ENCODE peak calls at places on chromosomes 11 and 22, in five cellular contexts. R is left lung, J is MCF 10A, Q is AG08395, F is HTR-8/SVneo. S is an unnamed sample.

GRCh38 chr11:134579709-134580634 is 167.9 kb upstream of the B3GAT1 start:
- DNase-seq in R (no peak), J (no peak), Q (no peak), F (no peak), S (no peak)

GRCh38 chr22:40607506-40607905 is 29.0 kb downstream of the MRTFA start:
- DNase-seq in R (no peak), J (no peak), Q (no peak), F (no peak), S (no peak)

GRCh38 chr11:23585700-23586099 is 725.4 kb upstream of the CCDC179 start:
- DNase-seq in R (no peak), J (no peak), Q (no peak), F (no peak), S (peak)

GRCh38 chr11:120929664-120930154 is 94.2 kb upstream of the TBCEL start:
- DNase-seq in R (no peak), J (peak), Q (peak), F (peak), S (peak)

GRCh38 chr22:47100019-47100418 is 337.6 kb downstream of the TBC1D22A start:
- DNase-seq in R (no peak), J (no peak), Q (no peak), F (no peak), S (no peak)

GRCh38 chr11:61293869-61294716 is 1.0 kb downstream of the VWCE start:
- DNase-seq in R (peak), J (no peak), Q (peak), F (peak), S (no peak)

GRCh38 chr22:23849009-23850006 is 8.4 kb upstream of the SLC2A11 start:
- DNase-seq in R (peak), J (peak), Q (peak), F (peak), S (peak)

GRCh38 chr22:48890693-48891554 is 936.7 kb downstream of the BRD1 start:
- DNase-seq in R (peak), J (no peak), Q (no peak), F (no peak), S (no peak)

GRCh38 chr11:120058931-120059330 is 79.0 kb downstream of the TRIM29 start:
- DNase-seq in R (no peak), J (no peak), Q (no peak), F (no peak), S (no peak)

GRCh38 chr11:119318240-119319135 is 1.6 kb upstream of the MCAM start:
- DNase-seq in R (no peak), J (peak), Q (peak), F (peak), S (no peak)

GRCh38 chr11:126104420-126104819 is 41.8 kb upstream of the CDON start:
- DNase-seq in R (no peak), J (no peak), Q (no peak), F (no peak), S (no peak)

GRCh38 chr11:78691215-78691614 is 116.6 kb upstream of the NARS2 start:
- DNase-seq in R (no peak), J (peak), Q (no peak), F (no peak), S (no peak)

GRCh38 chr11:118088531-118088930 is 1.8 kb upstream of the SMIM35 start:
- DNase-seq in R (no peak), J (peak), Q (no peak), F (no peak), S (no peak)

GRCh38 chr11:120196857-120197253 is 14.0 kb upstream of the OAF start:
- DNase-seq in R (no peak), J (no peak), Q (no peak), F (no peak), S (no peak)

GRCh38 chr11:65127473-65128181 is 5.5 kb downstream of the MRPL49 start:
- DNase-seq in R (no peak), J (no peak), Q (no peak), F (no peak), S (no peak)

GRCh38 chr22:27045103-27045940 is 387.9 kb downstream of the MIAT start:
- DNase-seq in R (no peak), J (peak), Q (peak), F (peak), S (peak)

GRCh38 chr22:48960981-48961655 is 866.6 kb downstream of the BRD1 start:
- DNase-seq in R (peak), J (no peak), Q (no peak), F (no peak), S (no peak)

GRCh38 chr11:16410479-16410878 is 54.1 kb upstream of the SOX6 start:
- DNase-seq in R (no peak), J (no peak), Q (no peak), F (no peak), S (no peak)

GRCh38 chr11:85772700-85773099 is 38.2 kb downstream of the SYTL2 start:
- DNase-seq in R (no peak), J (no peak), Q (peak), F (no peak), S (no peak)

GRCh38 chr11:120471131-120471530 is 40.4 kb upstream of the GRIK4 start:
- DNase-seq in R (no peak), J (no peak), Q (peak), F (no peak), S (no peak)

GRCh38 chr11:96112192-96113099 is 188.5 kb upstream of the MTMR2 start:
- DNase-seq in R (peak), J (no peak), Q (no peak), F (no peak), S (no peak)

GRCh38 chr22:22933807-22934542 is 46.4 kb downstream of the IGLL5 start:
- DNase-seq in R (peak), J (no peak), Q (no peak), F (no peak), S (no peak)

GRCh38 chr11:81963018-81963417 is 770.6 kb downstream of the FAM181B start:
- DNase-seq in R (no peak), J (peak), Q (no peak), F (no peak), S (no peak)

GRCh38 chr22:24809331-24809730 is 3.3 kb downstream of the SGSM1 start:
- DNase-seq in R (no peak), J (no peak), Q (no peak), F (no peak), S (no peak)

GRCh38 chr11:87879118-87879517 is 296.1 kb downstream of the RAB38 start:
- DNase-seq in R (no peak), J (peak), Q (peak), F (no peak), S (no peak)

GRCh38 chr11:132125855-132126841 is 755.7 kb downstream of the NTM start:
- DNase-seq in R (no peak), J (no peak), Q (peak), F (no peak), S (no peak)

GRCh38 chr22:49838771-49839717 is 11.4 kb upstream of the BRD1 start:
- DNase-seq in R (peak), J (no peak), Q (no peak), F (no peak), S (no peak)

GRCh38 chr11:103322861-103323260 is 213.6 kb downstream of the DYNC2H1 start:
- DNase-seq in R (no peak), J (no peak), Q (no peak), F (no peak), S (no peak)

GRCh38 chr11:30917859-30918478 is 331.8 kb upstream of the MPPED2 start:
- DNase-seq in R (no peak), J (peak), Q (peak), F (peak), S (peak)

GRCh38 chr11:35588627-35589026 is 29.6 kb upstream of the FJX1 start:
- DNase-seq in R (no peak), J (peak), Q (peak), F (no peak), S (no peak)

GRCh38 chr11:2541881-2542361 is 97.1 kb downstream of the KCNQ1 start:
- DNase-seq in R (peak), J (no peak), Q (no peak), F (no peak), S (no peak)

S was measured in NCI-H460.